ENCODE peak calls at places on chromosomes 13 and 19, in nine cellular contexts. B, J, F, X, K, D, M, H and A are unnamed samples.

GRCh38 chr13:35906636-35907035 is 224.5 kb downstream of the DCLK1 start:
- DNase-seq in B (no peak), J (no peak), F (no peak), X (no peak), K (no peak), D (no peak), M (no peak), H (no peak), A (no peak)

GRCh38 chr19:48638831-48639381 is 1.7 kb upstream of the DBP start:
- DNase-seq in B (no peak), J (no peak), F (no peak), X (no peak), K (no peak), D (no peak), M (no peak), H (no peak), A (no peak)

GRCh38 chr13:109163052-109163413 is 533.6 kb downstream of the MYO16 start:
- DNase-seq in B (no peak), J (peak), F (no peak), X (no peak), K (no peak), D (no peak), M (no peak), H (no peak), A (no peak)

GRCh38 chr19:17220207-17220758 is 5.1 kb downstream of the USE1 start:
- DNase-seq in B (no peak), J (peak), F (no peak), X (peak), K (peak), D (peak), M (no peak), H (peak), A (no peak)

GRCh38 chr13:99941911-99942310 is 29.7 kb downstream of the ZIC5 start:
- DNase-seq in B (no peak), J (no peak), F (no peak), X (no peak), K (no peak), D (no peak), M (no peak), H (no peak), A (no peak)

GRCh38 chr19:13083008-13083404 is 19.7 kb downstream of the LYL1 start:
- DNase-seq in B (no peak), J (no peak), F (no peak), X (no peak), K (no peak), D (no peak), M (no peak), H (no peak), A (no peak)

GRCh38 chr13:24097064-24097463 is 63.5 kb upstream of the SPATA13 start:
- DNase-seq in B (no peak), J (peak), F (no peak), X (no peak), K (no peak), D (peak), M (no peak), H (no peak), A (no peak)

GRCh38 chr19:41934849-41935374 is 6.7 kb upstream of the ERFL start:
- DNase-seq in B (peak), J (peak), F (peak), X (peak), K (no peak), D (peak), M (peak), H (peak), A (no peak)

GRCh38 chr13:109412232-109412935 is 374.0 kb downstream of the IRS2 start:
- DNase-seq in B (no peak), J (peak), F (no peak), X (no peak), K (peak), D (no peak), M (no peak), H (peak), A (peak)

GRCh38 chr13:112700291-112701060 is 10.6 kb downstream of the ATP11A start:
- DNase-seq in B (no peak), J (no peak), F (no peak), X (no peak), K (no peak), D (no peak), M (peak), H (no peak), A (no peak)

GRCh38 chr19:55370305-55370988 is at the start of gene IL11:
- DNase-seq in B (no peak), J (peak), F (no peak), X (no peak), K (peak), D (no peak), M (no peak), H (no peak), A (no peak)

GRCh38 chr19:19261350-19262189 is 11.5 kb downstream of the TM6SF2 start:
- DNase-seq in B (no peak), J (no peak), F (no peak), X (no peak), K (no peak), D (no peak), M (no peak), H (no peak), A (no peak)